ENCODE peak calls at places on chromosomes 6 and 20, in five cellular contexts. One of them, this sample, is unnamed.

GRCh38 chr6:88165877-88166492 is at the start of gene CNR1:
- DNase-seq in GM12878: no peak
- DNase-seq in K562: peak
- DNase-seq in HEK293T: peak
- DNase-seq in HepG2: no peak
- DNase-seq in this sample: peak

GRCh38 chr6:34143884-34144580 is 1.9 kb downstream of the GRM4 start:
- DNase-seq in K562: peak
- DNase-seq in HepG2: peak
- DNase-seq in HEK293T: peak
- DNase-seq in GM12878: no peak
- DNase-seq in this sample: peak

GRCh38 chr6:4664117-4664626 is 112.0 kb upstream of the CDYL start:
- DNase-seq in HepG2: no peak
- DNase-seq in GM12878: no peak
- DNase-seq in K562: no peak
- DNase-seq in HEK293T: no peak
- DNase-seq in this sample: no peak

GRCh38 chr6:153980176-153980575 is 58.9 kb upstream of the OPRM1 start:
- DNase-seq in HepG2: no peak
- DNase-seq in HEK293T: no peak
- DNase-seq in GM12878: no peak
- DNase-seq in K562: no peak
- DNase-seq in this sample: no peak

GRCh38 chr20:37142708-37143107 is 36.4 kb upstream of the RPN2 start:
- DNase-seq in GM12878: no peak
- DNase-seq in HepG2: no peak
- DNase-seq in HEK293T: no peak
- DNase-seq in K562: no peak
- DNase-seq in this sample: no peak

GRCh38 chr6:111758608-111759293 is 114.5 kb downstream of the FYN start:
- DNase-seq in GM12878: no peak
- DNase-seq in K562: no peak
- DNase-seq in HepG2: no peak
- DNase-seq in HEK293T: no peak
- DNase-seq in this sample: no peak

GRCh38 chr20:37461376-37461775 is 59.7 kb upstream of the NNAT start:
- DNase-seq in GM12878: no peak
- DNase-seq in HepG2: no peak
- DNase-seq in K562: no peak
- DNase-seq in HEK293T: no peak
- DNase-seq in this sample: no peak

GRCh38 chr20:57922701-57923100 is 212.9 kb upstream of the PMEPA1 start:
- DNase-seq in GM12878: no peak
- DNase-seq in HEK293T: no peak
- DNase-seq in HepG2: no peak
- DNase-seq in K562: no peak
- DNase-seq in this sample: no peak

GRCh38 chr6:82397962-82398692 is 34.5 kb downstream of the TPBG start:
- DNase-seq in GM12878: no peak
- DNase-seq in HepG2: no peak
- DNase-seq in HEK293T: no peak
- DNase-seq in K562: no peak
- DNase-seq in this sample: no peak

GRCh38 chr6:16148498-16148897 is 19.6 kb downstream of the MYLIP start:
- DNase-seq in K562: no peak
- DNase-seq in HepG2: peak
- DNase-seq in HEK293T: no peak
- DNase-seq in GM12878: no peak
- DNase-seq in this sample: no peak

GRCh38 chr20:64280460-64280843 is 24.9 kb downstream of the PCMTD2 start:
- DNase-seq in GM12878: no peak
- DNase-seq in HEK293T: no peak
- DNase-seq in HepG2: no peak
- DNase-seq in K562: no peak
- DNase-seq in this sample: no peak

GRCh38 chr6:157364705-157365104 is 16.3 kb upstream of the ZDHHC14 start:
- DNase-seq in K562: no peak
- DNase-seq in HepG2: no peak
- DNase-seq in HEK293T: no peak
- DNase-seq in GM12878: no peak
- DNase-seq in this sample: no peak

GRCh38 chr6:158032354-158032733 is 50.7 kb downstream of the SYNJ2 start:
- DNase-seq in HepG2: no peak
- DNase-seq in GM12878: no peak
- DNase-seq in K562: no peak
- DNase-seq in HEK293T: no peak
- DNase-seq in this sample: no peak

GRCh38 chr6:138571585-138572199 is 72.4 kb upstream of the NHSL1 start:
- DNase-seq in K562: no peak
- DNase-seq in GM12878: no peak
- DNase-seq in HepG2: no peak
- DNase-seq in HEK293T: no peak
- DNase-seq in this sample: no peak

GRCh38 chr6:6942826-6943225 is 164.9 kb upstream of the RREB1 start:
- DNase-seq in GM12878: peak
- DNase-seq in K562: no peak
- DNase-seq in HEK293T: no peak
- DNase-seq in HepG2: no peak
- DNase-seq in this sample: no peak

GRCh38 chr20:31894980-31895675 is 24.7 kb downstream of the TTLL9 start:
- DNase-seq in GM12878: peak
- DNase-seq in HepG2: peak
- DNase-seq in HEK293T: peak
- DNase-seq in K562: no peak
- DNase-seq in this sample: no peak

GRCh38 chr6:79570129-79570801 is 33.0 kb upstream of the LCA5 start:
- DNase-seq in K562: no peak
- DNase-seq in HEK293T: no peak
- DNase-seq in GM12878: no peak
- DNase-seq in HepG2: peak
- DNase-seq in this sample: peak

GRCh38 chr6:47034421-47034820 is 7.7 kb downstream of the ADGRF1 start:
- DNase-seq in HepG2: no peak
- DNase-seq in HEK293T: no peak
- DNase-seq in GM12878: no peak
- DNase-seq in K562: no peak
- DNase-seq in this sample: no peak

GRCh38 chr6:135094403-135094821 is 39.8 kb upstream of the HBS1L start:
- DNase-seq in HepG2: no peak
- DNase-seq in GM12878: no peak
- DNase-seq in HEK293T: no peak
- DNase-seq in K562: no peak
- DNase-seq in this sample: no peak

DNA sequence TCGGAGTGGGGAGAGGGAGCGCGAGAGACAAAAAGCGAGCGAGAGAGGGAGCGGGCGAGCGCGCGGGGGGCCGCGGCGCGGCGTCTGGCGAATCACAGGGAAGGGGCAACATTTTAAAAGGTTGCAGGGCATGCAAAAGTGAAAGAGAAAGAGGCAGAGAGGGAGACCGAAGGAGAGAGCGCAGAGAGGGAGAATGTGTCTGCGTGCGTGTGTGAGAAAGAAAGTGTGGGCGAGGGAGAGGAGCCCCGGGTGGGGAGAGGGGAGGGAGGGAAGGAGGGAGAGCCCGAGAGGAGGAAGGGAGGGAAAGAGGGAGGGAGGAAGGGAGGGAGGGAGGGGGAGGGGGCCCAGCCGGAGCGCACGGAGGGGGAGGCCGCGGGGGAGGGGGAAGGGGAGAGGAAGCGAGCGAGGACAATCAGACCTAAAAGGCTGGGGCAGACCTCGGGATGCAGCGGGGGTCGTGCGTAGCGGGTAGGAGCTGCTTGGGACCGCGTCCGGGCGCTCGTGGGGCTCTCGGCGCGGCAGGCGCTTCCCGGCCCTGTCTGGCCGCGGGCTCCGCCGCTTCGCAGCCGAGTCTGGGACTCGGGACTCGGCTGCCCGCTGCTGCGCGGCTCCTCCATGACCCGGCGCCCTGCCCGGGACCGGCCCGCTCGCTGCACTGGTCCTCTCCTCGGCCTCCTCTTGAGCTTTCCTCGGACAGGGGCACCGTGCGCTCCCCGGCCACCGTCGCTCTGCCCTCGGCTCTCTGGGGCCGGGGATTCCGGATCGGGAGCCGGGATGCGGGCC is 2.5 kb downstream of the TFAP2A start:
- DNase-seq in HepG2: no peak
- DNase-seq in GM12878: no peak
- DNase-seq in K562: no peak
- DNase-seq in HEK293T: no peak
- DNase-seq in this sample: peak
- TF ChIP-seq FOXM1 in HepG2: no peak
- TF ChIP-seq FOXM1 in GM12878: no peak
- TF ChIP-seq FOXM1 in K562: no peak
- TF ChIP-seq FOXM1 in HEK293T: no peak
- TF ChIP-seq FOXM1 in this sample: no peak

DNA sequence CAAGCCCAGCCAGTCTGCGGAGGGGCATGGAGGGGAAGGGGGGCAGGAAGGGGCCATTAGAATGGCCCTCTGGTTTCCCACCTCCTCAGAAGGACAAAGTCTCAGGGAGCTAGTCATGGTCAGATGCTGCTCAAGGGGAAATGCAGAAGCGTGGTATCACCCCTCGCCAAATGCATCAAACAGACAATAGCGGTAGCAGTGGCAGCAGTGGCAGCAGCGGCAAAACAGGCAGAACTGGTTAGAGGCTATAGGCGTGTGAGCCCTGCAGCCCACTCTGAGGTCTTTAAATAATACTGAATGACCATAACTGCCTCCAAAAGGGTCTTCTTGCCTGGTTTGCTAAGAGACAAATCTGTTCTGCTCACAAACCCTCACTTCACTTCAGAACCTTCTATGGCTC is 186.7 kb downstream of the TFAP2C start:
- DNase-seq in K562: no peak
- DNase-seq in HepG2: no peak
- DNase-seq in GM12878: no peak
- DNase-seq in HEK293T: no peak
- DNase-seq in this sample: no peak
- TF ChIP-seq FOXM1 in K562: no peak
- TF ChIP-seq FOXM1 in HepG2: no peak
- TF ChIP-seq FOXM1 in GM12878: no peak
- TF ChIP-seq FOXM1 in HEK293T: no peak
- TF ChIP-seq FOXM1 in this sample: no peak

GRCh38 chr6:108888745-108889144 is 40.5 kb downstream of the ARMC2 start:
- DNase-seq in K562: no peak
- DNase-seq in GM12878: no peak
- DNase-seq in HEK293T: no peak
- DNase-seq in HepG2: no peak
- DNase-seq in this sample: no peak

GRCh38 chr6:108883172-108883571 is 35.0 kb downstream of the ARMC2 start:
- DNase-seq in GM12878: peak
- DNase-seq in HEK293T: no peak
- DNase-seq in HepG2: no peak
- DNase-seq in K562: no peak
- DNase-seq in this sample: no peak

GRCh38 chr6:108884211-108885059 is 36.2 kb downstream of the ARMC2 start:
- DNase-seq in HepG2: no peak
- DNase-seq in GM12878: no peak
- DNase-seq in K562: no peak
- DNase-seq in HEK293T: no peak
- DNase-seq in this sample: no peak

DNA sequence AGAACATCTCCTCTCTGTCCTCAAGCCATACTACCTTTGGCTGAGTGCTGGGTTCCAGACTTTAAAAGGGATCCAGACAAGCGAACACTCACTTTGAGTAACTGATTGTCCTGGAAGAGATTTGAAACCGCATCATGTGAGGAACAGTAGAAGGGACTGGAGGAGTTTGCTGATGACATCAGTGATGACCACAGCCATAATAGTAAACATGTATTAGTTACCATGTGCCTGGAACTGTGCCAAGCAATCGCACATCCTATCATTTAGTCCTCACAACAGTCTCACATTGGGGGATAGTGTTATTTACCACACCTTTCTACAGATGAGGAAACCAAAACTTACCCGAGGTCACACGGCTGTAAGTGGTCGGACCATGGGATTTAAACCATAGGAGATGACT is 39.8 kb downstream of the ARMC2 start:
- DNase-seq in HepG2: no peak
- DNase-seq in K562: no peak
- DNase-seq in HEK293T: no peak
- DNase-seq in GM12878: no peak
- DNase-seq in this sample: no peak
- TF ChIP-seq FOXM1 in HepG2: no peak
- TF ChIP-seq FOXM1 in K562: no peak
- TF ChIP-seq FOXM1 in HEK293T: no peak
- TF ChIP-seq FOXM1 in GM12878: no peak
- TF ChIP-seq FOXM1 in this sample: no peak

DNA sequence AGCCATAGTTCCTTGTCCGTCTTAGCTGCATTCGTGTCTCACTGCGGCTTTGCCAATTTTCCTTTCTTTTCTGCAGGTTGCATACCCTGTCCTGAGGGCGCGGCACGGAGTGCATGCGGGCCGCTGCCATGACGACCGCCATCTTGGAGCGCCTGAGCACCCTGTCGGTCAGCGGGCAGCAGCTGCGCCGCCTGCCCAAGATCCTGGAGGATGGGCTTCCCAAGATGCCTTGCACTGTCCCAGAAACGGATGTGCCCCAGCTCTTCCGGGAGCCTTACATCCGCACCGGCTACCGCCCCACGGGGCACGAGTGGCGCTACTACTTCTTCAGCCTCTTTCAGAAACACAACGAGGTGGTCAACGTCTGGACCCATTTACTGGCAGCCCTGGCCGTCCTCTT is 17.1 kb upstream of the EFHC1 start:
- DNase-seq in GM12878: no peak
- DNase-seq in HepG2: no peak
- DNase-seq in K562: no peak
- DNase-seq in HEK293T: no peak
- DNase-seq in this sample: no peak
- TF ChIP-seq FOXM1 in GM12878: no peak
- TF ChIP-seq FOXM1 in HepG2: no peak
- TF ChIP-seq FOXM1 in K562: no peak
- TF ChIP-seq FOXM1 in HEK293T: no peak
- TF ChIP-seq FOXM1 in this sample: no peak

GRCh38 chr6:31791324-31792089 is 4.0 kb downstream of the VARS1 start:
- DNase-seq in HEK293T: peak
- DNase-seq in GM12878: no peak
- DNase-seq in K562: peak
- DNase-seq in HepG2: peak
- DNase-seq in this sample: peak
- TF ChIP-seq FOXM1 in HEK293T: no peak
- TF ChIP-seq FOXM1 in GM12878: no peak
- TF ChIP-seq FOXM1 in K562: no peak
- TF ChIP-seq FOXM1 in HepG2: no peak
- TF ChIP-seq FOXM1 in this sample: no peak

DNA sequence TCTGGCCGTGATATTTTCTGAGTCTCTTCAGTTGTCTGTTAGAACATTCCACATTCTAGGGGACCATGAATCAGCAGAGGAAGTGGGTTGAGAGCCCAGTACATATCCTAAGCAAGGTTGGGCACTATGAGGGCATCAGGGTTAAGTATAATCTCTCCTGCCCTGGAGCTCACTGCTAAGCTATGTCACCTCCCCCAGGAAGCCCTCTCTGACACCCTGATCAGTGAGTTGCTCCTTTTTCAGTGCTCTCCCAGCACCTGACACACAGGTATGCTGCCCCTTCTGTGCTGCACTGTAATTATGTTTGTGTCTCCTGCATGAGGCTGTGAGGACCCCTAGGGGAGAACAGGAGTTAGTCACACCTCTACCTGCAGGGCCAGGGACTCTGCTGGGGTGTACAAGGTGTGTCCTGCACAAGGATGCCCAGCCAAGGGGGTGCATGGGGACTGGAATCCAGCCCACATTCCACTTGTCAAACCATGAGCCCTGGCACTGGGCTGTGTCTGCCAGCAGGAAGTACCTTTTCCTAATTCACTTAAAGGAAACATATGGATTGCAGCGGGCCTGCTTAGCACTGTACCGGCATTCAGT is 3.9 kb downstream of the RAB44 start:
- DNase-seq in HEK293T: no peak
- DNase-seq in HepG2: peak
- DNase-seq in K562: no peak
- DNase-seq in GM12878: no peak
- DNase-seq in this sample: no peak
- TF ChIP-seq FOXM1 in HEK293T: no peak
- TF ChIP-seq FOXM1 in HepG2: no peak
- TF ChIP-seq FOXM1 in K562: no peak
- TF ChIP-seq FOXM1 in GM12878: no peak
- TF ChIP-seq FOXM1 in this sample: no peak